ENCODE peak calls at places on chromosomes 1 and 21, in five cellular contexts. P is effector memory CD4-positive, alpha-beta T cell; E is DMS 273 treated with DMSO at 0.1 percent for 48 hours; V is breast epithelium; M is G401. Z is an unnamed sample.

GRCh38 chr1:151457911-151458882 is 1.1 kb downstream of the POGZ start:
- DNase-seq in P (peak), E (peak), V (no peak), M (peak), Z (peak)

GRCh38 chr1:54136269-54136896 is 16.4 kb downstream of the CDCP2 start:
- DNase-seq in P (no peak), E (no peak), V (no peak), M (no peak), Z (no peak)

GRCh38 chr1:87120779-87121178 is 206.3 kb downstream of the HS2ST1 start:
- DNase-seq in P (no peak), E (no peak), V (no peak), M (no peak), Z (peak)

GRCh38 chr1:198936371-198937083 is 297.7 kb downstream of the PTPRC start:
- DNase-seq in P (no peak), E (peak), V (no peak), M (peak), Z (peak)

GRCh38 chr1:22216210-22216883 is 73.5 kb upstream of the WNT4 start:
- DNase-seq in P (no peak), E (no peak), V (no peak), M (no peak), Z (no peak)

GRCh38 chr1:225509376-225509707 is 81.5 kb upstream of the LBR start:
- DNase-seq in P (no peak), E (no peak), V (no peak), M (no peak), Z (no peak)

GRCh38 chr1:241063281-241063680 is 293.7 kb downstream of the RGS7 start:
- DNase-seq in P (no peak), E (no peak), V (no peak), M (peak), Z (peak)

GRCh38 chr1:30852026-30852425 is 56.5 kb downstream of the SDC3 start:
- DNase-seq in P (no peak), E (no peak), V (peak), M (no peak), Z (no peak)

GRCh38 chr1:89563957-89564604 is 39.5 kb downstream of the LRRC8B start:
- DNase-seq in P (no peak), E (peak), V (no peak), M (no peak), Z (no peak)

GRCh38 chr1:19442150-19443096 is 42.9 kb downstream of the CAPZB start:
- DNase-seq in P (no peak), E (no peak), V (no peak), M (no peak), Z (no peak)

GRCh38 chr1:76374111-76374510 is 299.6 kb downstream of the ST6GALNAC3 start:
- DNase-seq in P (no peak), E (peak), V (no peak), M (no peak), Z (no peak)

GRCh38 chr1:53627666-53628065 is 111.3 kb downstream of the GLIS1 start:
- DNase-seq in P (no peak), E (no peak), V (peak), M (no peak), Z (no peak)

GRCh38 chr21:37658994-37659458 is 257.2 kb downstream of the KCNJ6 start:
- DNase-seq in P (no peak), E (no peak), V (no peak), M (peak), Z (no peak)

GRCh38 chr1:145995148-145995851 is 1.1 kb downstream of the TXNIP start:
- DNase-seq in P (no peak), E (no peak), V (no peak), M (peak), Z (peak)

GRCh38 chr21:16563795-16564194 is 834.0 kb downstream of the USP25 start:
- DNase-seq in P (no peak), E (no peak), V (no peak), M (peak), Z (peak)

GRCh38 chr1:175373786-175374623 is 181.4 kb upstream of the KIAA0040 start:
- DNase-seq in P (no peak), E (no peak), V (no peak), M (peak), Z (peak)

GRCh38 chr1:30688920-30689794 is 34.2 kb downstream of the MATN1 start:
- DNase-seq in P (no peak), E (no peak), V (peak), M (no peak), Z (no peak)

GRCh38 chr1:233304489-233305102 is 9.1 kb upstream of the PCNX2 start:
- DNase-seq in P (no peak), E (peak), V (no peak), M (peak), Z (peak)

GRCh38 chr1:111191496-111191895 is 8.9 kb downstream of the DENND2D start:
- DNase-seq in P (no peak), E (no peak), V (no peak), M (no peak), Z (no peak)

GRCh38 chr1:53666566-53666965 is 72.4 kb downstream of the GLIS1 start:
- DNase-seq in P (no peak), E (no peak), V (no peak), M (no peak), Z (no peak)

GRCh38 chr21:42857216-42857615 is 22.1 kb downstream of the WDR4 start:
- DNase-seq in P (no peak), E (no peak), V (no peak), M (no peak), Z (no peak)

GRCh38 chr1:208724079-208724478 is 479.9 kb upstream of the PLXNA2 start:
- DNase-seq in P (no peak), E (no peak), V (no peak), M (no peak), Z (no peak)

GRCh38 chr1:157312270-157312812 is 174.1 kb upstream of the ETV3 start:
- DNase-seq in P (no peak), E (no peak), V (no peak), M (no peak), Z (no peak)

GRCh38 chr1:1021860-1022259 is 1.9 kb downstream of the AGRN start:
- DNase-seq in P (no peak), E (no peak), V (no peak), M (no peak), Z (no peak)

GRCh38 chr1:31834501-31834900 is 18.7 kb upstream of the SPOCD1 start:
- DNase-seq in P (no peak), E (no peak), V (no peak), M (no peak), Z (no peak)

GRCh38 chr21:16840549-16840948 is 672.3 kb upstream of the CXADR start:
- DNase-seq in P (no peak), E (no peak), V (no peak), M (no peak), Z (no peak)

GRCh38 chr1:169027607-169028320 is 78.7 kb upstream of the ATP1B1 start:
- DNase-seq in P (no peak), E (no peak), V (no peak), M (no peak), Z (no peak)

GRCh38 chr1:33365560-33365997 is 44.7 kb upstream of the A3GALT2 start:
- DNase-seq in P (no peak), E (no peak), V (no peak), M (peak), Z (peak)

GRCh38 chr1:54977938-54978337 is 2.5 kb upstream of the TMEM61 start:
- DNase-seq in P (no peak), E (no peak), V (no peak), M (no peak), Z (no peak)

GRCh38 chr1:50620680-50621329 is 197.6 kb upstream of the DMRTA2 start:
- DNase-seq in P (no peak), E (no peak), V (no peak), M (no peak), Z (no peak)